ENCODE peak calls at places on chromosome 10, in nine cellular contexts. S is A549; N is brain microvascular endothelial cell; F is stomach; W is HFF-Myc; V is stimulated activated CD8-positive, alpha-beta memory T cell treated with anti-CD3 and anti-CD28 coated beads, Interleukin-4, amount 100 ng/mL, for 24 hours; K is substantia nigra; Z is anterior cingulate cortex; D is fibroblast of lung. C is an unnamed sample.

GRCh38 chr10:99551158-99551557 is 18.4 kb downstream of the NKX2-3 start:
- DNase-seq in W (peak), K (no peak), Z (no peak), D (peak), F (no peak), N (peak), V (no peak), S (no peak), C (no peak)

GRCh38 chr10:625335-625699 is 64.2 kb downstream of the DIP2C start:
- DNase-seq in S (no peak), Z (peak), N (peak), V (no peak), F (no peak), K (peak), W (no peak), D (no peak), C (peak)

GRCh38 chr10:71253981-71254818 is 41.8 kb downstream of the UNC5B start:
- DNase-seq in N (no peak), S (no peak), D (no peak), V (no peak), F (no peak), Z (no peak), K (no peak), W (no peak), C (no peak)

GRCh38 chr10:129933456-129934092 is 30.5 kb downstream of the EBF3 start:
- DNase-seq in K (no peak), D (no peak), S (no peak), F (no peak), V (no peak), Z (no peak), N (no peak), W (no peak), C (no peak)

GRCh38 chr10:86524225-86524982 is 2.8 kb upstream of the WAPL start:
- DNase-seq in Z (no peak), F (no peak), N (no peak), S (no peak), W (no peak), V (no peak), D (no peak), K (no peak), C (no peak)

GRCh38 chr10:13238271-13239077 is 4.3 kb upstream of the UCMA start:
- DNase-seq in V (no peak), Z (no peak), K (no peak), D (no peak), F (no peak), W (no peak), S (no peak), N (no peak), C (no peak)

GRCh38 chr10:110165867-110166266 is 41.5 kb upstream of the MXI1 start:
- DNase-seq in Z (no peak), K (no peak), W (no peak), S (no peak), F (no peak), N (no peak), D (no peak), V (no peak), C (no peak)

GRCh38 chr10:75507469-75507868 is 76.0 kb downstream of the LRMDA start:
- DNase-seq in W (no peak), N (no peak), V (no peak), F (no peak), D (no peak), S (no peak), Z (no peak), K (no peak), C (no peak)

GRCh38 chr10:11425288-11425595 is 186.2 kb downstream of the USP6NL start:
- DNase-seq in D (peak), N (no peak), K (no peak), V (no peak), Z (no peak), S (no peak), W (no peak), F (no peak), C (no peak)

GRCh38 chr10:78337646-78338391 is 304.2 kb downstream of the RPS24 start:
- DNase-seq in F (peak), D (no peak), N (no peak), K (no peak), V (no peak), Z (no peak), W (no peak), S (no peak), C (peak)

GRCh38 chr10:124469956-124470484 is 8.4 kb downstream of the LHPP start:
- DNase-seq in N (no peak), W (no peak), K (no peak), V (no peak), Z (no peak), S (no peak), F (no peak), D (no peak), C (no peak)

GRCh38 chr10:490891-491571 is 198.4 kb downstream of the DIP2C start:
- DNase-seq in F (no peak), V (no peak), D (peak), W (no peak), N (peak), Z (peak), K (peak), S (no peak), C (peak)